ENCODE peak calls at places on chromosomes 5 and 9, in six cellular contexts. Y is adipocyte; L is SJSA1; D is activated T-helper 1 cell treated with anti-CD3 and anti-CD28 coated beads, Interleukin-2, amount 50 U/mL, for 16 hours; O is NCI-H748 treated with DMSO at 0.1 percent for 48 hours; S is effector memory CD4-positive, alpha-beta T cell. R is an unnamed sample.
A peak's percentile ranks its signal among the peaks of the same experiment; 100 is the strongest.

GRCh38 chr9:130446111-130446861 is 1.5 kb downstream of the ASS1 start:
- DNase-seq in Y (peak; percentile 93), L (no peak), D (no peak), O (no peak), S (no peak), R (no peak)

GRCh38 chr5:115549154-115549553 is 4.6 kb upstream of the FEM1C start:
- DNase-seq in Y (no peak), L (peak; percentile 38), D (no peak), O (peak; percentile 9), S (no peak), R (no peak)

GRCh38 chr9:84785766-84786547 is 116.4 kb downstream of the NTRK2 start:
- DNase-seq in Y (no peak), L (no peak), D (no peak), O (no peak), S (no peak), R (no peak)

GRCh38 chr9:133754187-133754586 is 16.0 kb upstream of the SARDH start:
- DNase-seq in Y (no peak), L (no peak), D (no peak), O (no peak), S (no peak), R (no peak)

GRCh38 chr9:138011951-138012500 is 134.4 kb downstream of the CACNA1B start:
- DNase-seq in Y (no peak), L (no peak), D (no peak), O (no peak), S (no peak), R (no peak)

GRCh38 chr9:110114086-110114887 is 93.7 kb downstream of the C9orf152 start:
- DNase-seq in Y (no peak), L (no peak), D (no peak), O (no peak), S (no peak), R (no peak)

GRCh38 chr5:97422678-97423077 is 239.6 kb upstream of the RIOK2 start:
- DNase-seq in Y (no peak), L (no peak), D (no peak), O (no peak), S (no peak), R (no peak)

GRCh38 chr5:148237795-148238194 is 530 bp upstream of the MARCOL start:
- DNase-seq in Y (no peak), L (no peak), D (no peak), O (no peak), S (no peak), R (no peak)

GRCh38 chr9:86705474-86705873 is 241.8 kb downstream of the GAS1 start:
- DNase-seq in Y (peak; percentile 59), L (no peak), D (no peak), O (no peak), S (no peak), R (no peak)

GRCh38 chr9:22683393-22684075 is 236.9 kb downstream of the DMRTA1 start:
- DNase-seq in Y (peak; percentile 70), L (peak; percentile 0), D (no peak), O (peak; percentile 93), S (no peak), R (peak; percentile 8)

GRCh38 chr9:129584136-129584535 is 36.8 kb downstream of the C9orf50 start:
- DNase-seq in Y (peak; percentile 87), L (peak; percentile 54), D (peak; percentile 24), O (peak; percentile 5), S (peak; percentile 30), R (peak; percentile 70)

GRCh38 chr9:94645901-94646300 is 6.6 kb upstream of the FBP1 start:
- DNase-seq in Y (no peak), L (no peak), D (no peak), O (no peak), S (no peak), R (no peak)

GRCh38 chr9:3441197-3441816 is 84.5 kb downstream of the RFX3 start:
- DNase-seq in Y (peak; percentile 70), L (peak; percentile 4), D (peak; percentile 1), O (peak; percentile 14), S (no peak), R (peak; percentile 38)

GRCh38 chr5:54719384-54720306 is 202.1 kb downstream of the SNX18 start:
- DNase-seq in Y (peak; percentile 83), L (peak; percentile 68), D (no peak), O (no peak), S (no peak), R (no peak)

GRCh38 chr9:93134740-93135444 is 841 bp upstream of the NINJ1 start:
- DNase-seq in Y (no peak), L (no peak), D (no peak), O (no peak), S (no peak), R (no peak)

GRCh38 chr5:134649163-134649916 is 755 bp downstream of the SEC24A start:
- DNase-seq in Y (peak; percentile 47), L (peak; percentile 38), D (no peak), O (no peak), S (no peak), R (no peak)

GRCh38 chr9:15469862-15470261 is 40.9 kb downstream of the PSIP1 start:
- DNase-seq in Y (peak; percentile 41), L (no peak), D (no peak), O (peak; percentile 8), S (no peak), R (no peak)

GRCh38 chr5:40089269-40089668 is 590.4 kb upstream of the PTGER4 start:
- DNase-seq in Y (no peak), L (no peak), D (no peak), O (no peak), S (no peak), R (peak; percentile 4)

R was measured in NCI-H1417.